ENCODE peak calls at places on chromosomes 3 and 15, in six cellular contexts. H is CD8-positive, alpha-beta memory T cell; N is cardiac fibroblast; K is thoracic aorta; M is hepatocyte; I is IMR-90. G is an unnamed sample.

GRCh38 chr15:66833372-66833771 is 131.3 kb downstream of the SMAD6 start:
- DNase-seq in M (no peak), K (no peak), H (no peak), I (no peak), N (no peak), G (no peak)

GRCh38 chr3:121992601-121993560 is 29.2 kb downstream of the ILDR1 start:
- DNase-seq in K (no peak), H (no peak), M (no peak), N (no peak), I (no peak), G (no peak)

GRCh38 chr3:12870942-12871341 is 29.6 kb upstream of the RPL32 start:
- DNase-seq in K (peak; percentile 36), H (peak; percentile 23), N (no peak), M (no peak), I (peak; percentile 33), G (no peak)

GRCh38 chr3:20406621-20407020 is 220.6 kb upstream of the SGO1 start:
- DNase-seq in H (no peak), M (peak; percentile 12), K (no peak), I (no peak), N (peak; percentile 5), G (no peak)

GRCh38 chr3:13537926-13538325 is 11.0 kb upstream of the FBLN2 start:
- DNase-seq in I (peak; percentile 91), M (no peak), N (peak; percentile 92), K (no peak), H (no peak), G (no peak)

GRCh38 chr15:60933914-60934885 is 294.9 kb downstream of the RORA start:
- DNase-seq in I (peak; percentile 11), M (no peak), H (no peak), N (no peak), K (no peak), G (no peak)

GRCh38 chr3:140636452-140637138 is 41.3 kb upstream of the TRIM42 start:
- DNase-seq in N (peak; percentile 26), H (no peak), K (no peak), I (no peak), M (no peak), G (no peak)

GRCh38 chr3:107629556-107629955 is 106.8 kb downstream of the BBX start:
- DNase-seq in M (no peak), I (peak; percentile 28), H (no peak), K (no peak), N (peak; percentile 40), G (no peak)

GRCh38 chr3:14256561-14257342 is 78.1 kb downstream of the LSM3 start:
- DNase-seq in K (no peak), N (no peak), M (peak; percentile 44), H (no peak), I (no peak), G (peak; percentile 39)

GRCh38 chr3:175434591-175434990 is 575.5 kb downstream of the NAALADL2 start:
- DNase-seq in I (peak; percentile 58), H (no peak), N (no peak), M (no peak), K (no peak), G (no peak)

GRCh38 chr3:144708437-144708836 is 736.8 kb downstream of the DIPK2A start:
- DNase-seq in H (no peak), I (no peak), N (no peak), K (no peak), M (no peak), G (no peak)

GRCh38 chr15:70512772-70513362 is 250.5 kb downstream of the UACA start:
- DNase-seq in M (no peak), H (peak; percentile 31), I (peak; percentile 51), K (no peak), N (peak; percentile 68), G (peak; percentile 41)

GRCh38 chr3:59300727-59301134 is 250.9 kb upstream of the CFAP20DC start:
- DNase-seq in K (no peak), I (peak; percentile 16), N (peak; percentile 56), H (no peak), M (no peak), G (no peak)

GRCh38 chr3:55505776-55506175 is 18.7 kb upstream of the WNT5A start:
- DNase-seq in K (no peak), M (no peak), N (no peak), H (no peak), I (no peak), G (no peak)

GRCh38 chr15:55993111-55993803 is at the start of gene NEDD4:
- DNase-seq in I (peak; percentile 86), H (peak; percentile 68), M (peak; percentile 94), K (peak; percentile 67), N (peak; percentile 89), G (peak; percentile 87)

GRCh38 chr3:133041524-133041829 is 3.3 kb downstream of the TMEM108 start:
- DNase-seq in M (no peak), H (no peak), I (no peak), N (no peak), K (no peak), G (no peak)

GRCh38 chr3:133040696-133041523 is 2.7 kb downstream of the TMEM108 start:
- DNase-seq in I (peak; percentile 71), N (peak; percentile 79), K (peak; percentile 16), M (peak; percentile 91), H (no peak), G (peak; percentile 70)

GRCh38 chr3:133038089-133038730 is at the start of gene TMEM108:
- DNase-seq in I (peak; percentile 58), K (peak; percentile 10), H (no peak), N (peak; percentile 36), M (peak; percentile 91), G (peak; percentile 62)

GRCh38 chr3:133037440-133037839 is 751 bp upstream of the TMEM108 start:
- DNase-seq in K (no peak), M (no peak), H (no peak), I (no peak), N (no peak), G (no peak)

DNA sequence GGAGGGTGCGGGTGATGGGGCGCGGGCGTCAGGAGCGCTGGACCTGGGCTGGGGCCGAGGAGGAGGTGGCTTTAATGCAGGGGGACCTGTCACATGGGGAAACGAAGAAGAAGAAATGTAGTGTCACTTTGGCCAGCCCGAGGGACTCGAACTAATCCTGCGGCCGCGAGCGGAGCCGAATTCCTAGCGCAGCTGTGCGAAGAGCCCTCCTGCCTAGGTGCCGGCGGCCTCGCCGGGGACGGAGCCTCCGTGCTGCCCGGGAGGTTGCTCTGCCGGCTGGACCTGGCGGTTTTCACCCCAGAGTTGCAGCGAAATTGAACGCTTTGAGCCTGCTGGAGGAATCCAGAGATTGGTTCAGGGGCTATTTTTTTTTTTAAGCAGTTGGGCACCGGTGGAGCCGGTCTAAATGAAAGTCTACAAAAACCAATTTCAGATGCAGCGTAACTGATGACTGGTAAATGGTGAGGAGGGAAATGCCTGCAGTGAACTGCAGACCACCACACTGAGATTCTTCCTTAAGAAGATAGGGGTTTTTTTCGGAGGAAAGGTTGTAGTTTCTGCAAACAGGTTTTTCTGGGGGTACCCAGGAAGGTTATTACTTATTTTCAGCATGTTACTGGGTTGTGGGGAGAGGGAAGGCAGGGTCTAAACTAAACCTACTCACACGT is 674 bp downstream of the TMEM108 start:
- DNase-seq in K (no peak), H (no peak), I (no peak), M (peak; percentile 41), N (peak; percentile 5), G (no peak)
- H3K4me3 ChIP-seq in K (peak overlapping the region; percentile 84), H (no peak overlapping the region), I (peak overlapping the region; percentile 59), M (peak overlapping the region; percentile 60), N (peak overlapping the region; percentile 43), G (peak overlapping the region; percentile 31)

GRCh38 chr3:128053614-128054013 is 1.4 kb downstream of the SEC61A1 start:
- DNase-seq in M (no peak), H (no peak), K (no peak), N (no peak), I (no peak), G (no peak)
- H3K4me3 ChIP-seq in M (peak overlapping the region; percentile 73), H (peak overlapping the region; percentile 79), K (peak overlapping the region; percentile 93), N (peak overlapping the region; percentile 80), I (peak overlapping the region; percentile 93), G (peak overlapping the region; percentile 91)

GRCh38 chr15:89379423-89379735 is 44.8 kb upstream of the POLG start:
- DNase-seq in M (no peak), N (no peak), K (no peak), H (no peak), I (no peak), G (no peak)

GRCh38 chr15:89379818-89380217 is 45.2 kb upstream of the POLG start:
- DNase-seq in M (no peak), I (no peak), K (no peak), H (no peak), N (no peak), G (no peak)

GRCh38 chr15:89377842-89378698 is 43.4 kb upstream of the POLG start:
- DNase-seq in N (no peak), M (peak; percentile 47), K (no peak), I (no peak), H (no peak), G (no peak)

GRCh38 chr15:89377042-89377841 is 42.6 kb upstream of the POLG start:
- DNase-seq in K (no peak), H (no peak), M (no peak), N (no peak), I (no peak), G (no peak)

GRCh38 chr15:89378699-89379422 is 44.2 kb upstream of the POLG start:
- DNase-seq in I (no peak), H (no peak), K (no peak), M (no peak), N (no peak), G (no peak)
- H3K4me3 ChIP-seq in I (no peak overlapping the region), H (peak overlapping the region; percentile 41), K (peak overlapping the region; percentile 63), M (no peak overlapping the region), N (no peak overlapping the region), G (peak overlapping the region; percentile 31)

GRCh38 chr3:195899701-195900425 is 8.5 kb downstream of the TNK2 start:
- DNase-seq in M (peak; percentile 3), H (no peak), N (no peak), I (no peak), K (no peak), G (no peak)
- H3K4me3 ChIP-seq in M (no peak overlapping the region), H (peak overlapping the region; percentile 15), N (no peak overlapping the region), I (no peak overlapping the region), K (no peak overlapping the region), G (no peak overlapping the region)